ENCODE peak calls at places on chromosome 11, in nine cellular contexts. One of them, this sample, is unnamed.

GRCh38 chr11:63670738-63671321 is 346 bp downstream of the ATL3 start:
- DNase-seq in progenitor cell of endocrine pancreas: no peak
- DNase-seq in brain microvascular endothelial cell: no peak
- DNase-seq in stimulated activated CD4-positive, alpha-beta T cell treated with anti-CD3 and anti-CD28 coated beads, TNF-alpha, amount 100 ng/mL, for 4 hours: peak
- DNase-seq in activated CD8-positive, alpha-beta memory T cell treated with anti-CD3 and anti-CD28 coated beads for 24 hours: no peak
- DNase-seq in HFFc6: peak
- DNase-seq in HT1080: peak
- DNase-seq in myocyte: peak
- DNase-seq in Ammon's horn: peak
- DNase-seq in this sample: no peak

GRCh38 chr11:113384551-113384950 is 3.0 kb upstream of the ANKK1 start:
- DNase-seq in stimulated activated CD4-positive, alpha-beta T cell treated with anti-CD3 and anti-CD28 coated beads, TNF-alpha, amount 100 ng/mL, for 4 hours: no peak
- DNase-seq in HFFc6: peak
- DNase-seq in myocyte: peak
- DNase-seq in brain microvascular endothelial cell: peak
- DNase-seq in Ammon's horn: no peak
- DNase-seq in progenitor cell of endocrine pancreas: no peak
- DNase-seq in activated CD8-positive, alpha-beta memory T cell treated with anti-CD3 and anti-CD28 coated beads for 24 hours: no peak
- DNase-seq in HT1080: peak
- DNase-seq in this sample: no peak

GRCh38 chr11:130020323-130020722 is 17.7 kb upstream of the PRDM10 start:
- DNase-seq in activated CD8-positive, alpha-beta memory T cell treated with anti-CD3 and anti-CD28 coated beads for 24 hours: no peak
- DNase-seq in HT1080: no peak
- DNase-seq in HFFc6: no peak
- DNase-seq in myocyte: peak
- DNase-seq in brain microvascular endothelial cell: no peak
- DNase-seq in Ammon's horn: no peak
- DNase-seq in stimulated activated CD4-positive, alpha-beta T cell treated with anti-CD3 and anti-CD28 coated beads, TNF-alpha, amount 100 ng/mL, for 4 hours: no peak
- DNase-seq in progenitor cell of endocrine pancreas: no peak
- DNase-seq in this sample: no peak

GRCh38 chr11:17763244-17763643 is 28.7 kb downstream of the KCNC1 start:
- DNase-seq in HT1080: no peak
- DNase-seq in myocyte: no peak
- DNase-seq in Ammon's horn: no peak
- DNase-seq in progenitor cell of endocrine pancreas: no peak
- DNase-seq in brain microvascular endothelial cell: no peak
- DNase-seq in HFFc6: no peak
- DNase-seq in stimulated activated CD4-positive, alpha-beta T cell treated with anti-CD3 and anti-CD28 coated beads, TNF-alpha, amount 100 ng/mL, for 4 hours: no peak
- DNase-seq in activated CD8-positive, alpha-beta memory T cell treated with anti-CD3 and anti-CD28 coated beads for 24 hours: no peak
- DNase-seq in this sample: no peak

GRCh38 chr11:79092791-79093313 is 348.0 kb downstream of the TENM4 start:
- DNase-seq in HT1080: peak
- DNase-seq in activated CD8-positive, alpha-beta memory T cell treated with anti-CD3 and anti-CD28 coated beads for 24 hours: no peak
- DNase-seq in Ammon's horn: no peak
- DNase-seq in HFFc6: peak
- DNase-seq in stimulated activated CD4-positive, alpha-beta T cell treated with anti-CD3 and anti-CD28 coated beads, TNF-alpha, amount 100 ng/mL, for 4 hours: no peak
- DNase-seq in progenitor cell of endocrine pancreas: no peak
- DNase-seq in myocyte: no peak
- DNase-seq in brain microvascular endothelial cell: peak
- DNase-seq in this sample: no peak

GRCh38 chr11:15685311-15685710 is 570.6 kb downstream of the INSC start:
- DNase-seq in myocyte: no peak
- DNase-seq in HT1080: no peak
- DNase-seq in stimulated activated CD4-positive, alpha-beta T cell treated with anti-CD3 and anti-CD28 coated beads, TNF-alpha, amount 100 ng/mL, for 4 hours: no peak
- DNase-seq in Ammon's horn: no peak
- DNase-seq in activated CD8-positive, alpha-beta memory T cell treated with anti-CD3 and anti-CD28 coated beads for 24 hours: no peak
- DNase-seq in brain microvascular endothelial cell: no peak
- DNase-seq in HFFc6: no peak
- DNase-seq in progenitor cell of endocrine pancreas: no peak
- DNase-seq in this sample: no peak

GRCh38 chr11:80958414-80958813 is 1517.6 kb upstream of the TENM4 start:
- DNase-seq in HT1080: peak
- DNase-seq in Ammon's horn: peak
- DNase-seq in myocyte: no peak
- DNase-seq in progenitor cell of endocrine pancreas: no peak
- DNase-seq in stimulated activated CD4-positive, alpha-beta T cell treated with anti-CD3 and anti-CD28 coated beads, TNF-alpha, amount 100 ng/mL, for 4 hours: no peak
- DNase-seq in activated CD8-positive, alpha-beta memory T cell treated with anti-CD3 and anti-CD28 coated beads for 24 hours: no peak
- DNase-seq in brain microvascular endothelial cell: peak
- DNase-seq in HFFc6: no peak
- DNase-seq in this sample: no peak

GRCh38 chr11:33674035-33674814 is 26.4 kb downstream of the C11orf91 start:
- DNase-seq in brain microvascular endothelial cell: peak
- DNase-seq in HT1080: no peak
- DNase-seq in stimulated activated CD4-positive, alpha-beta T cell treated with anti-CD3 and anti-CD28 coated beads, TNF-alpha, amount 100 ng/mL, for 4 hours: no peak
- DNase-seq in myocyte: peak
- DNase-seq in progenitor cell of endocrine pancreas: no peak
- DNase-seq in activated CD8-positive, alpha-beta memory T cell treated with anti-CD3 and anti-CD28 coated beads for 24 hours: peak
- DNase-seq in Ammon's horn: no peak
- DNase-seq in HFFc6: peak
- DNase-seq in this sample: no peak

GRCh38 chr11:75474240-75474639 is 41.2 kb upstream of the KLHL35 start:
- DNase-seq in progenitor cell of endocrine pancreas: no peak
- DNase-seq in brain microvascular endothelial cell: no peak
- DNase-seq in HFFc6: no peak
- DNase-seq in myocyte: no peak
- DNase-seq in HT1080: no peak
- DNase-seq in activated CD8-positive, alpha-beta memory T cell treated with anti-CD3 and anti-CD28 coated beads for 24 hours: no peak
- DNase-seq in Ammon's horn: no peak
- DNase-seq in stimulated activated CD4-positive, alpha-beta T cell treated with anti-CD3 and anti-CD28 coated beads, TNF-alpha, amount 100 ng/mL, for 4 hours: no peak
- DNase-seq in this sample: no peak

GRCh38 chr11:64227405-64227956 is 1.4 kb downstream of the NUDT22 start:
- DNase-seq in brain microvascular endothelial cell: no peak
- DNase-seq in stimulated activated CD4-positive, alpha-beta T cell treated with anti-CD3 and anti-CD28 coated beads, TNF-alpha, amount 100 ng/mL, for 4 hours: no peak
- DNase-seq in progenitor cell of endocrine pancreas: no peak
- DNase-seq in activated CD8-positive, alpha-beta memory T cell treated with anti-CD3 and anti-CD28 coated beads for 24 hours: no peak
- DNase-seq in Ammon's horn: no peak
- DNase-seq in HT1080: no peak
- DNase-seq in HFFc6: no peak
- DNase-seq in myocyte: no peak
- DNase-seq in this sample: no peak

GRCh38 chr11:44788536-44789227 is 61.9 kb downstream of the TSPAN18 start:
- DNase-seq in brain microvascular endothelial cell: no peak
- DNase-seq in myocyte: peak
- DNase-seq in progenitor cell of endocrine pancreas: no peak
- DNase-seq in HFFc6: no peak
- DNase-seq in activated CD8-positive, alpha-beta memory T cell treated with anti-CD3 and anti-CD28 coated beads for 24 hours: no peak
- DNase-seq in HT1080: no peak
- DNase-seq in stimulated activated CD4-positive, alpha-beta T cell treated with anti-CD3 and anti-CD28 coated beads, TNF-alpha, amount 100 ng/mL, for 4 hours: no peak
- DNase-seq in Ammon's horn: no peak
- DNase-seq in this sample: no peak

GRCh38 chr11:34788642-34789041 is 127.5 kb downstream of the APIP start:
- DNase-seq in myocyte: no peak
- DNase-seq in Ammon's horn: no peak
- DNase-seq in progenitor cell of endocrine pancreas: no peak
- DNase-seq in HFFc6: no peak
- DNase-seq in HT1080: no peak
- DNase-seq in activated CD8-positive, alpha-beta memory T cell treated with anti-CD3 and anti-CD28 coated beads for 24 hours: no peak
- DNase-seq in stimulated activated CD4-positive, alpha-beta T cell treated with anti-CD3 and anti-CD28 coated beads, TNF-alpha, amount 100 ng/mL, for 4 hours: no peak
- DNase-seq in brain microvascular endothelial cell: no peak
- DNase-seq in this sample: no peak

GRCh38 chr11:73001615-73002014 is 140.5 kb downstream of the FCHSD2 start:
- DNase-seq in Ammon's horn: no peak
- DNase-seq in HT1080: no peak
- DNase-seq in activated CD8-positive, alpha-beta memory T cell treated with anti-CD3 and anti-CD28 coated beads for 24 hours: no peak
- DNase-seq in HFFc6: no peak
- DNase-seq in progenitor cell of endocrine pancreas: no peak
- DNase-seq in stimulated activated CD4-positive, alpha-beta T cell treated with anti-CD3 and anti-CD28 coated beads, TNF-alpha, amount 100 ng/mL, for 4 hours: no peak
- DNase-seq in myocyte: peak
- DNase-seq in brain microvascular endothelial cell: no peak
- DNase-seq in this sample: no peak

GRCh38 chr11:70713436-70713835 is 315.1 kb downstream of the CTTN start:
- DNase-seq in progenitor cell of endocrine pancreas: no peak
- DNase-seq in HFFc6: no peak
- DNase-seq in brain microvascular endothelial cell: no peak
- DNase-seq in activated CD8-positive, alpha-beta memory T cell treated with anti-CD3 and anti-CD28 coated beads for 24 hours: no peak
- DNase-seq in HT1080: no peak
- DNase-seq in stimulated activated CD4-positive, alpha-beta T cell treated with anti-CD3 and anti-CD28 coated beads, TNF-alpha, amount 100 ng/mL, for 4 hours: no peak
- DNase-seq in Ammon's horn: no peak
- DNase-seq in myocyte: no peak
- DNase-seq in this sample: no peak

GRCh38 chr11:797300-798092 is 585 bp downstream of the SLC25A22 start:
- DNase-seq in myocyte: peak
- DNase-seq in activated CD8-positive, alpha-beta memory T cell treated with anti-CD3 and anti-CD28 coated beads for 24 hours: peak
- DNase-seq in stimulated activated CD4-positive, alpha-beta T cell treated with anti-CD3 and anti-CD28 coated beads, TNF-alpha, amount 100 ng/mL, for 4 hours: peak
- DNase-seq in brain microvascular endothelial cell: peak
- DNase-seq in Ammon's horn: peak
- DNase-seq in progenitor cell of endocrine pancreas: no peak
- DNase-seq in HT1080: peak
- DNase-seq in HFFc6: peak
- DNase-seq in this sample: peak

GRCh38 chr11:130124096-130124495 is 35.5 kb upstream of the ST14 start:
- DNase-seq in Ammon's horn: peak
- DNase-seq in HT1080: peak
- DNase-seq in progenitor cell of endocrine pancreas: no peak
- DNase-seq in HFFc6: peak
- DNase-seq in brain microvascular endothelial cell: peak
- DNase-seq in stimulated activated CD4-positive, alpha-beta T cell treated with anti-CD3 and anti-CD28 coated beads, TNF-alpha, amount 100 ng/mL, for 4 hours: no peak
- DNase-seq in activated CD8-positive, alpha-beta memory T cell treated with anti-CD3 and anti-CD28 coated beads for 24 hours: no peak
- DNase-seq in myocyte: peak
- DNase-seq in this sample: no peak

GRCh38 chr11:69364901-69365300 is 70.9 kb downstream of the MYEOV start:
- DNase-seq in activated CD8-positive, alpha-beta memory T cell treated with anti-CD3 and anti-CD28 coated beads for 24 hours: no peak
- DNase-seq in Ammon's horn: no peak
- DNase-seq in brain microvascular endothelial cell: no peak
- DNase-seq in myocyte: no peak
- DNase-seq in HFFc6: peak
- DNase-seq in stimulated activated CD4-positive, alpha-beta T cell treated with anti-CD3 and anti-CD28 coated beads, TNF-alpha, amount 100 ng/mL, for 4 hours: no peak
- DNase-seq in progenitor cell of endocrine pancreas: no peak
- DNase-seq in HT1080: no peak
- DNase-seq in this sample: no peak

GRCh38 chr11:48138222-48138621 is 78.4 kb upstream of the OR4B1 start:
- DNase-seq in progenitor cell of endocrine pancreas: no peak
- DNase-seq in brain microvascular endothelial cell: no peak
- DNase-seq in Ammon's horn: no peak
- DNase-seq in HFFc6: no peak
- DNase-seq in myocyte: no peak
- DNase-seq in activated CD8-positive, alpha-beta memory T cell treated with anti-CD3 and anti-CD28 coated beads for 24 hours: no peak
- DNase-seq in HT1080: no peak
- DNase-seq in stimulated activated CD4-positive, alpha-beta T cell treated with anti-CD3 and anti-CD28 coated beads, TNF-alpha, amount 100 ng/mL, for 4 hours: no peak
- DNase-seq in this sample: no peak

GRCh38 chr11:2814751-2815150 is 70.8 kb downstream of the CDKN1C start:
- DNase-seq in HT1080: no peak
- DNase-seq in HFFc6: no peak
- DNase-seq in myocyte: peak
- DNase-seq in stimulated activated CD4-positive, alpha-beta T cell treated with anti-CD3 and anti-CD28 coated beads, TNF-alpha, amount 100 ng/mL, for 4 hours: no peak
- DNase-seq in progenitor cell of endocrine pancreas: no peak
- DNase-seq in brain microvascular endothelial cell: no peak
- DNase-seq in activated CD8-positive, alpha-beta memory T cell treated with anti-CD3 and anti-CD28 coated beads for 24 hours: no peak
- DNase-seq in Ammon's horn: no peak
- DNase-seq in this sample: no peak

GRCh38 chr11:65573391-65574146 is 1.2 kb downstream of the FAM89B start:
- DNase-seq in activated CD8-positive, alpha-beta memory T cell treated with anti-CD3 and anti-CD28 coated beads for 24 hours: no peak
- DNase-seq in myocyte: no peak
- DNase-seq in brain microvascular endothelial cell: no peak
- DNase-seq in stimulated activated CD4-positive, alpha-beta T cell treated with anti-CD3 and anti-CD28 coated beads, TNF-alpha, amount 100 ng/mL, for 4 hours: no peak
- DNase-seq in Ammon's horn: no peak
- DNase-seq in progenitor cell of endocrine pancreas: no peak
- DNase-seq in HFFc6: no peak
- DNase-seq in HT1080: no peak
- DNase-seq in this sample: no peak

GRCh38 chr11:130428271-130428670 is at the start of gene ADAMTS8:
- DNase-seq in Ammon's horn: no peak
- DNase-seq in stimulated activated CD4-positive, alpha-beta T cell treated with anti-CD3 and anti-CD28 coated beads, TNF-alpha, amount 100 ng/mL, for 4 hours: no peak
- DNase-seq in progenitor cell of endocrine pancreas: peak
- DNase-seq in brain microvascular endothelial cell: no peak
- DNase-seq in activated CD8-positive, alpha-beta memory T cell treated with anti-CD3 and anti-CD28 coated beads for 24 hours: no peak
- DNase-seq in HT1080: no peak
- DNase-seq in myocyte: no peak
- DNase-seq in HFFc6: no peak
- DNase-seq in this sample: no peak

GRCh38 chr11:73393479-73394415 is 17.5 kb downstream of the RELT start:
- DNase-seq in HT1080: peak
- DNase-seq in myocyte: peak
- DNase-seq in Ammon's horn: peak
- DNase-seq in progenitor cell of endocrine pancreas: peak
- DNase-seq in HFFc6: peak
- DNase-seq in stimulated activated CD4-positive, alpha-beta T cell treated with anti-CD3 and anti-CD28 coated beads, TNF-alpha, amount 100 ng/mL, for 4 hours: peak
- DNase-seq in brain microvascular endothelial cell: peak
- DNase-seq in activated CD8-positive, alpha-beta memory T cell treated with anti-CD3 and anti-CD28 coated beads for 24 hours: peak
- DNase-seq in this sample: peak

GRCh38 chr11:113401718-113402117 is 14.1 kb downstream of the ANKK1 start:
- DNase-seq in progenitor cell of endocrine pancreas: no peak
- DNase-seq in brain microvascular endothelial cell: no peak
- DNase-seq in HT1080: peak
- DNase-seq in stimulated activated CD4-positive, alpha-beta T cell treated with anti-CD3 and anti-CD28 coated beads, TNF-alpha, amount 100 ng/mL, for 4 hours: no peak
- DNase-seq in activated CD8-positive, alpha-beta memory T cell treated with anti-CD3 and anti-CD28 coated beads for 24 hours: no peak
- DNase-seq in HFFc6: peak
- DNase-seq in myocyte: peak
- DNase-seq in Ammon's horn: peak
- DNase-seq in this sample: no peak

GRCh38 chr11:78809931-78810481 is 235.3 kb upstream of the NARS2 start:
- DNase-seq in Ammon's horn: no peak
- DNase-seq in HFFc6: peak
- DNase-seq in progenitor cell of endocrine pancreas: no peak
- DNase-seq in myocyte: no peak
- DNase-seq in stimulated activated CD4-positive, alpha-beta T cell treated with anti-CD3 and anti-CD28 coated beads, TNF-alpha, amount 100 ng/mL, for 4 hours: no peak
- DNase-seq in activated CD8-positive, alpha-beta memory T cell treated with anti-CD3 and anti-CD28 coated beads for 24 hours: no peak
- DNase-seq in brain microvascular endothelial cell: no peak
- DNase-seq in HT1080: no peak
- DNase-seq in this sample: no peak

GRCh38 chr11:134592391-134592990 is 180.4 kb upstream of the B3GAT1 start:
- DNase-seq in HT1080: peak
- DNase-seq in Ammon's horn: no peak
- DNase-seq in brain microvascular endothelial cell: peak
- DNase-seq in stimulated activated CD4-positive, alpha-beta T cell treated with anti-CD3 and anti-CD28 coated beads, TNF-alpha, amount 100 ng/mL, for 4 hours: peak
- DNase-seq in myocyte: no peak
- DNase-seq in progenitor cell of endocrine pancreas: peak
- DNase-seq in activated CD8-positive, alpha-beta memory T cell treated with anti-CD3 and anti-CD28 coated beads for 24 hours: peak
- DNase-seq in HFFc6: no peak
- DNase-seq in this sample: peak

GRCh38 chr11:111540921-111541208 is 345 bp downstream of the LAYN start:
- DNase-seq in progenitor cell of endocrine pancreas: no peak
- DNase-seq in stimulated activated CD4-positive, alpha-beta T cell treated with anti-CD3 and anti-CD28 coated beads, TNF-alpha, amount 100 ng/mL, for 4 hours: no peak
- DNase-seq in brain microvascular endothelial cell: no peak
- DNase-seq in Ammon's horn: no peak
- DNase-seq in HFFc6: no peak
- DNase-seq in myocyte: no peak
- DNase-seq in activated CD8-positive, alpha-beta memory T cell treated with anti-CD3 and anti-CD28 coated beads for 24 hours: no peak
- DNase-seq in HT1080: no peak
- DNase-seq in this sample: no peak

GRCh38 chr11:1830119-1830499 is 4.7 kb upstream of the SYT8 start:
- DNase-seq in activated CD8-positive, alpha-beta memory T cell treated with anti-CD3 and anti-CD28 coated beads for 24 hours: no peak
- DNase-seq in HFFc6: no peak
- DNase-seq in brain microvascular endothelial cell: no peak
- DNase-seq in myocyte: peak
- DNase-seq in stimulated activated CD4-positive, alpha-beta T cell treated with anti-CD3 and anti-CD28 coated beads, TNF-alpha, amount 100 ng/mL, for 4 hours: no peak
- DNase-seq in HT1080: peak
- DNase-seq in Ammon's horn: no peak
- DNase-seq in progenitor cell of endocrine pancreas: no peak
- DNase-seq in this sample: no peak

GRCh38 chr11:126452256-126452655 is 96.8 kb downstream of the ST3GAL4 start:
- DNase-seq in HT1080: no peak
- DNase-seq in stimulated activated CD4-positive, alpha-beta T cell treated with anti-CD3 and anti-CD28 coated beads, TNF-alpha, amount 100 ng/mL, for 4 hours: no peak
- DNase-seq in HFFc6: no peak
- DNase-seq in Ammon's horn: no peak
- DNase-seq in myocyte: no peak
- DNase-seq in progenitor cell of endocrine pancreas: no peak
- DNase-seq in brain microvascular endothelial cell: no peak
- DNase-seq in activated CD8-positive, alpha-beta memory T cell treated with anti-CD3 and anti-CD28 coated beads for 24 hours: no peak
- DNase-seq in this sample: no peak

GRCh38 chr11:342328-342727 is 21.7 kb upstream of the IFITM3 start:
- DNase-seq in myocyte: no peak
- DNase-seq in progenitor cell of endocrine pancreas: no peak
- DNase-seq in HFFc6: no peak
- DNase-seq in HT1080: no peak
- DNase-seq in activated CD8-positive, alpha-beta memory T cell treated with anti-CD3 and anti-CD28 coated beads for 24 hours: no peak
- DNase-seq in stimulated activated CD4-positive, alpha-beta T cell treated with anti-CD3 and anti-CD28 coated beads, TNF-alpha, amount 100 ng/mL, for 4 hours: no peak
- DNase-seq in brain microvascular endothelial cell: no peak
- DNase-seq in Ammon's horn: no peak
- DNase-seq in this sample: no peak

GRCh38 chr11:125300791-125301218 is 136.3 kb downstream of the PKNOX2 start:
- DNase-seq in Ammon's horn: no peak
- DNase-seq in stimulated activated CD4-positive, alpha-beta T cell treated with anti-CD3 and anti-CD28 coated beads, TNF-alpha, amount 100 ng/mL, for 4 hours: no peak
- DNase-seq in HT1080: peak
- DNase-seq in HFFc6: peak
- DNase-seq in myocyte: no peak
- DNase-seq in progenitor cell of endocrine pancreas: no peak
- DNase-seq in brain microvascular endothelial cell: peak
- DNase-seq in activated CD8-positive, alpha-beta memory T cell treated with anti-CD3 and anti-CD28 coated beads for 24 hours: no peak
- DNase-seq in this sample: no peak

This sample was measured in neural crest cell.